ENCODE peak calls at places on chromosomes 16 and 17, in eight cellular contexts. U is HFFc6, C is HEK293T, A is posterior cingulate gyrus, X is astrocyte of the cerebellum, V is H9, N is hepatocyte, Y is GM23248. R is an unnamed sample.

GRCh38 chr17:10166181-10166935 is 32.0 kb downstream of the GAS7 start:
- DNase-seq in Y (no peak), A (no peak), V (no peak), C (no peak), U (no peak), N (no peak), X (no peak), R (no peak)

GRCh38 chr17:60102632-60103047 is 23.9 kb upstream of the HEATR6 start:
- DNase-seq in N (no peak), V (no peak), A (peak), Y (peak), C (no peak), X (no peak), U (peak), R (no peak)

GRCh38 chr17:79702550-79703236 is 28.1 kb upstream of the ENPP7 start:
- DNase-seq in V (no peak), C (no peak), Y (no peak), N (no peak), X (no peak), U (no peak), A (no peak), R (no peak)

GRCh38 chr16:69707920-69708683 is 18.3 kb downstream of the NQO1 start:
- DNase-seq in X (no peak), Y (no peak), U (no peak), C (no peak), A (no peak), V (no peak), N (no peak), R (no peak)

GRCh38 chr17:82204831-82205719 is 7.6 kb downstream of the CCDC57 start:
- DNase-seq in U (peak), N (peak), C (no peak), X (no peak), V (no peak), A (no peak), Y (peak), R (no peak)

GRCh38 chr17:8463089-8463488 is 27.4 kb downstream of the NDEL1 start:
- DNase-seq in A (no peak), N (no peak), Y (peak), V (no peak), C (no peak), U (peak), X (peak), R (no peak)

GRCh38 chr16:4288148-4288921 is 15.5 kb upstream of the TFAP4 start:
- DNase-seq in A (peak), Y (peak), V (peak), N (peak), U (peak), C (peak), X (no peak), R (no peak)

GRCh38 chr17:2996208-2996855 is 67.1 kb downstream of the OR1D5 start:
- DNase-seq in C (no peak), A (no peak), X (no peak), U (no peak), N (no peak), Y (peak), V (no peak), R (no peak)

GRCh38 chr17:61461586-61461966 is 9.4 kb downstream of the TBX4 start:
- DNase-seq in Y (no peak), N (peak), U (no peak), X (no peak), V (peak), A (no peak), C (no peak), R (no peak)

GRCh38 chr17:9994761-9995160 is 89.7 kb upstream of the RCVRN start:
- DNase-seq in Y (no peak), C (no peak), X (no peak), V (no peak), A (no peak), U (no peak), N (no peak), R (no peak)

GRCh38 chr17:43820759-43821158 is 12.2 kb downstream of the MPP3 start:
- DNase-seq in Y (no peak), U (no peak), V (no peak), A (no peak), N (no peak), C (no peak), X (no peak), R (no peak)

GRCh38 chr17:13346081-13346533 is 255.6 kb downstream of the HS3ST3A1 start:
- DNase-seq in Y (peak), X (peak), A (no peak), V (peak), N (peak), C (no peak), U (peak), R (no peak)

GRCh38 chr16:79055251-79055972 is 545.1 kb downstream of the MAF start:
- DNase-seq in U (no peak), Y (no peak), A (no peak), C (no peak), X (no peak), N (no peak), V (no peak), R (no peak)